ENCODE peak calls at places on chromosomes 1 and 21, in five cellular contexts. X is NCI-H2171, Y is anterior cingulate cortex, S is PC-3, P is SK-N-SH. A is an unnamed sample.
A peak's percentile ranks its signal among the peaks of the same experiment; 100 is the strongest.

GRCh38 chr1:212506666-212507065 is 73.9 kb downstream of the NENF start:
- DNase-seq in X (no peak), P (no peak), Y (no peak), S (no peak), A (no peak)

GRCh38 chr21:37383066-37383465 is 16.5 kb downstream of the DYRK1A start:
- DNase-seq in S (no peak), Y (no peak), P (no peak), X (no peak), A (no peak)

GRCh38 chr1:209569445-209570207 is 13.9 kb upstream of the CAMK1G start:
- DNase-seq in Y (no peak), P (peak; percentile 61), S (peak; percentile 97), X (peak; percentile 74), A (peak; percentile 75)

GRCh38 chr1:92784051-92784638 is 763 bp downstream of the EVI5 start:
- DNase-seq in X (no peak), S (peak; percentile 61), Y (no peak), P (no peak), A (no peak)

GRCh38 chr21:42559326-42559725 is 45.7 kb downstream of the SLC37A1 start:
- DNase-seq in X (no peak), Y (no peak), P (no peak), S (no peak), A (no peak)

GRCh38 chr21:45299026-45299863 is 11.6 kb upstream of the POFUT2 start:
- DNase-seq in Y (no peak), S (no peak), X (no peak), P (no peak), A (no peak)

GRCh38 chr1:227788279-227789041 is 27.0 kb upstream of the PRSS38 start:
- DNase-seq in S (peak; percentile 86), X (peak; percentile 70), Y (no peak), P (no peak), A (no peak)

GRCh38 chr1:32775640-32776337 is 41.4 kb downstream of the YARS1 start:
- DNase-seq in P (peak; percentile 70), S (no peak), X (no peak), Y (no peak), A (no peak)

GRCh38 chr1:180241716-180242544 is 11.9 kb downstream of the LHX4 start:
- DNase-seq in P (no peak), X (no peak), Y (no peak), S (peak; percentile 11), A (no peak)

GRCh38 chr1:163063131-163064059 is 5.8 kb upstream of the RGS4 start:
- DNase-seq in P (no peak), S (no peak), Y (no peak), X (no peak), A (no peak)

GRCh38 chr1:30285461-30286050 is 437.8 kb downstream of the MATN1 start:
- DNase-seq in P (no peak), S (no peak), Y (no peak), X (no peak), A (no peak)

GRCh38 chr1:25051504-25051903 is 121.4 kb upstream of the RUNX3 start:
- DNase-seq in S (no peak), X (no peak), Y (no peak), P (no peak), A (no peak)

GRCh38 chr1:18182518-18183160 is 75.0 kb downstream of the IGSF21 start:
- DNase-seq in Y (no peak), P (peak; percentile 73), X (no peak), S (no peak), A (no peak)

GRCh38 chr1:47298025-47298699 is 15.8 kb downstream of the STIL start:
- DNase-seq in P (no peak), Y (no peak), S (no peak), X (no peak), A (no peak)

A was measured in cerebellum.